ENCODE peak calls at places on chromosomes 2 and 18, in five cellular contexts. B is GM18507; P is stimulated activated CD4-positive, alpha-beta T cell treated with anti-CD3 and anti-CD28 coated beads, Interleukin-4, amount 100 ng/mL, for 48 hours; R is breast epithelium; K is Calu3. J is an unnamed sample.

GRCh38 chr2:73239776-73240175 is 5.7 kb downstream of the CCT7 start:
- DNase-seq in B (no peak), P (no peak), R (no peak), K (no peak), J (no peak)

GRCh38 chr2:64296150-64296500 is 151.9 kb upstream of the PELI1 start:
- DNase-seq in B (no peak), P (peak), R (no peak), K (no peak), J (no peak)

GRCh38 chr2:142515493-142515892 is 362.0 kb upstream of the KYNU start:
- DNase-seq in B (no peak), P (no peak), R (no peak), K (no peak), J (no peak)

GRCh38 chr2:120945832-120946231 is 210.2 kb downstream of the GLI2 start:
- DNase-seq in B (no peak), P (no peak), R (no peak), K (no peak), J (no peak)

GRCh38 chr2:95027369-95027720 is 1.8 kb downstream of the MAL start:
- DNase-seq in B (no peak), P (no peak), R (no peak), K (no peak), J (no peak)

GRCh38 chr2:185291035-185291647 is 447.5 kb upstream of the FSIP2 start:
- DNase-seq in B (no peak), P (peak), R (peak), K (peak), J (peak)

GRCh38 chr18:66136039-66136438 is 385.2 kb downstream of the CDH7 start:
- DNase-seq in B (no peak), P (no peak), R (no peak), K (no peak), J (no peak)

GRCh38 chr18:59352250-59352855 is 6.7 kb downstream of the LMAN1 start:
- DNase-seq in B (no peak), P (no peak), R (no peak), K (no peak), J (no peak)

GRCh38 chr18:32469691-32470131 is 971 bp downstream of the GAREM1 start:
- DNase-seq in B (no peak), P (no peak), R (no peak), K (no peak), J (no peak)